ENCODE peak calls at places on chromosomes 6 and 20, in seven cellular contexts. One of them, this sample, is unnamed.

GRCh38 chr6:39610229-39610628 is 115.0 kb downstream of the KIF6 start:
- DNase-seq in choroid plexus epithelial cell: peak
- DNase-seq in ovary: no peak
- DNase-seq in GM23338: peak
- DNase-seq in AG10803: peak
- DNase-seq in spleen: no peak
- DNase-seq in CD8-positive, alpha-beta T cell: no peak
- DNase-seq in this sample: peak

GRCh38 chr6:129759851-129760595 is 50.0 kb upstream of the ARHGAP18 start:
- DNase-seq in choroid plexus epithelial cell: no peak
- DNase-seq in spleen: no peak
- DNase-seq in AG10803: peak
- DNase-seq in GM23338: no peak
- DNase-seq in CD8-positive, alpha-beta T cell: no peak
- DNase-seq in ovary: no peak
- DNase-seq in this sample: no peak

GRCh38 chr6:53858196-53858595 is 63.4 kb downstream of the LRRC1 start:
- DNase-seq in choroid plexus epithelial cell: no peak
- DNase-seq in GM23338: no peak
- DNase-seq in ovary: no peak
- DNase-seq in CD8-positive, alpha-beta T cell: no peak
- DNase-seq in spleen: no peak
- DNase-seq in AG10803: no peak
- DNase-seq in this sample: no peak

GRCh38 chr6:130933712-130934200 is 106.5 kb downstream of the SMLR1 start:
- DNase-seq in spleen: no peak
- DNase-seq in CD8-positive, alpha-beta T cell: no peak
- DNase-seq in AG10803: peak
- DNase-seq in choroid plexus epithelial cell: peak
- DNase-seq in ovary: no peak
- DNase-seq in GM23338: peak
- DNase-seq in this sample: peak

GRCh38 chr20:44137210-44137781 is 49.7 kb downstream of the JPH2 start:
- DNase-seq in CD8-positive, alpha-beta T cell: no peak
- DNase-seq in spleen: no peak
- DNase-seq in choroid plexus epithelial cell: peak
- DNase-seq in AG10803: peak
- DNase-seq in ovary: peak
- DNase-seq in GM23338: peak
- DNase-seq in this sample: no peak

GRCh38 chr6:19492631-19493030 is 344.5 kb upstream of the ID4 start:
- DNase-seq in CD8-positive, alpha-beta T cell: no peak
- DNase-seq in choroid plexus epithelial cell: peak
- DNase-seq in AG10803: no peak
- DNase-seq in GM23338: no peak
- DNase-seq in ovary: no peak
- DNase-seq in spleen: no peak
- DNase-seq in this sample: no peak

GRCh38 chr20:22723659-22724058 is 139.3 kb upstream of the FOXA2 start:
- DNase-seq in ovary: no peak
- DNase-seq in GM23338: no peak
- DNase-seq in CD8-positive, alpha-beta T cell: no peak
- DNase-seq in choroid plexus epithelial cell: peak
- DNase-seq in AG10803: peak
- DNase-seq in spleen: no peak
- DNase-seq in this sample: no peak

GRCh38 chr20:49691818-49692568 is 21.7 kb downstream of the B4GALT5 start:
- DNase-seq in GM23338: no peak
- DNase-seq in spleen: no peak
- DNase-seq in ovary: no peak
- DNase-seq in choroid plexus epithelial cell: no peak
- DNase-seq in CD8-positive, alpha-beta T cell: no peak
- DNase-seq in AG10803: no peak
- DNase-seq in this sample: no peak

GRCh38 chr6:26022166-26022510 is 59.5 kb downstream of the TRIM38 start:
- DNase-seq in CD8-positive, alpha-beta T cell: peak
- DNase-seq in spleen: no peak
- DNase-seq in choroid plexus epithelial cell: peak
- DNase-seq in GM23338: peak
- DNase-seq in ovary: peak
- DNase-seq in AG10803: peak
- DNase-seq in this sample: peak

GRCh38 chr6:163347021-163347446 is 67.5 kb upstream of the QKI start:
- DNase-seq in GM23338: no peak
- DNase-seq in AG10803: no peak
- DNase-seq in CD8-positive, alpha-beta T cell: no peak
- DNase-seq in choroid plexus epithelial cell: no peak
- DNase-seq in spleen: no peak
- DNase-seq in ovary: no peak
- DNase-seq in this sample: no peak

GRCh38 chr6:90155114-90155513 is 141.5 kb downstream of the BACH2 start:
- DNase-seq in spleen: no peak
- DNase-seq in AG10803: no peak
- DNase-seq in GM23338: no peak
- DNase-seq in CD8-positive, alpha-beta T cell: no peak
- DNase-seq in choroid plexus epithelial cell: no peak
- DNase-seq in ovary: no peak
- DNase-seq in this sample: no peak

GRCh38 chr6:39821739-39822532 is 29.8 kb downstream of the DAAM2 start:
- DNase-seq in ovary: peak
- DNase-seq in choroid plexus epithelial cell: no peak
- DNase-seq in spleen: no peak
- DNase-seq in GM23338: peak
- DNase-seq in CD8-positive, alpha-beta T cell: no peak
- DNase-seq in AG10803: peak
- DNase-seq in this sample: no peak

GRCh38 chr6:45590751-45591184 is 213.0 kb upstream of the SUPT3H start:
- DNase-seq in spleen: no peak
- DNase-seq in CD8-positive, alpha-beta T cell: no peak
- DNase-seq in GM23338: no peak
- DNase-seq in AG10803: peak
- DNase-seq in ovary: peak
- DNase-seq in choroid plexus epithelial cell: peak
- DNase-seq in this sample: peak

GRCh38 chr6:106321940-106322339 is 3.6 kb downstream of the ATG5 start:
- DNase-seq in ovary: no peak
- DNase-seq in AG10803: no peak
- DNase-seq in GM23338: no peak
- DNase-seq in spleen: no peak
- DNase-seq in choroid plexus epithelial cell: no peak
- DNase-seq in CD8-positive, alpha-beta T cell: no peak
- DNase-seq in this sample: no peak

GRCh38 chr6:106324726-106325335 is 729 bp downstream of the ATG5 start:
- DNase-seq in ovary: no peak
- DNase-seq in CD8-positive, alpha-beta T cell: no peak
- DNase-seq in AG10803: peak
- DNase-seq in choroid plexus epithelial cell: peak
- DNase-seq in GM23338: no peak
- DNase-seq in spleen: no peak
- DNase-seq in this sample: peak

DNA sequence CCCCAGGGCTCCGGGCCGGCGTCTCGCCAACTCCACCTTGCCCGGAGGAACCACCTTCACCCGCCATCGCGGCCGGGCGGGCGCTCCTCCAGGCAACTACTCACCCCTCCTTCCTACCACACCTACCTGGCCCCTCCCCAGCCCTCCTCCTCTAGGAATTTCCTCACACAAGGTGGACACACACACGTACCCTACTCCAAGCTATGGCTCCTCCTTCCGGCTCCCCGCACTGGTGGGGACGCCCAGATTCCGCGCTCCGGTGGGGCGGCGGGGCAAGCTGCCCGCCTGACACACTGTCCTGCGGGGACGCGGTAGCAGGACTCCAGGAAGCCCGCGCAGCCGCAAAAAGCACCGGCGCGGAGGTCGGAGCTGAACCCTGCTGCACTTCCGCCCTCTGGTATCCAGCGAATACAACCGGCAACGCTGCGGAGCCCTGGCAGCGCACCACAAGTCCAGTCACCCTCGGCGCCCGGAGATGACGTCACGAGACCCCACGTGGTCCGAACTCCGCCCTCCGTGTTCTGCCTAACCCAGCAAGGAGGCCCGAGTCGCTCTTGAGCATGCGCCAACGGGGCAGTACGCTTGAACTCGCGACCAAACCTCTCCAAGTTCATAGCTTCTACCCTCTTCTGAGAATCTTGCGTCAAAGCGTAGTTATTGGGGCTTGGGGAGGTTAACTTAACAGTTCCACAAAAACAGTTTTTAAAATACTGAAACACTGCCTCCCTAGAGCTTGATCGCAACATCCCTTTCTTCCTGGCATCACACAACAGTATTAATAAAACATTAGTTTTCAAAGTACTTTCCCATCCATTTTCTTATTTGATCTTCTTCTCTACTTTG is at the start of gene ATG5:
- DNase-seq in choroid plexus epithelial cell: peak
- DNase-seq in GM23338: peak
- DNase-seq in AG10803: peak
- DNase-seq in ovary: peak
- DNase-seq in CD8-positive, alpha-beta T cell: peak
- DNase-seq in spleen: peak
- DNase-seq in this sample: peak
- TF ChIP-seq CTCF in choroid plexus epithelial cell: no peak
- TF ChIP-seq CTCF in GM23338: no peak
- TF ChIP-seq CTCF in AG10803: no peak
- TF ChIP-seq CTCF in ovary: no peak
- TF ChIP-seq CTCF in CD8-positive, alpha-beta T cell: no peak
- TF ChIP-seq CTCF in spleen: no peak
- TF ChIP-seq CTCF in this sample: no peak

DNA sequence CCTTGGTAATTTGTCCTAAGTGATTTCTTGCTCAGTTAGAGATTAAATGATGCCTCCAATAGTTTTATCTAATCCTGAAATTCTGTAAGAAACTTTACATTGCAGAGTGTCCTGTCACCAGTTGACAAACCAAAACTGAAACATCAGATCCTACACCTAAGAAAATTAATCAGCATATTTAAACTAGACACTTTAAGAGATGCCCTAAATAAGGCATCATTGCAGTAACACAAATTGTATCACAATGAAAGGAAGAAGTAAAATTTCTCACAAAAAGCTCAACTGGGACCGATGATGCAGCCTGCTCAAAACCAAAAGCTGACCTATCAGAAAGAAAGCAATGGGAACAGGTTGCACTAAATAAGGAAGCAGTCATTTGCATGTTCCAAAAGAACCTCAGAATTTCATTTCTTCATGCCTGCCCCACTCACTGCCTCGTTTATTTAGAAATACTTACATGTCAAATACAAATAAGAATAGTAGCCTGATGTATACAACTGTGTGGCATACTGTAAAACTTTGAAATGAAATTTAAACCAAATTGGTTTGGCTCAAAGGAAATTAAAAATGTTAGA is 12.1 kb downstream of the HIVEP2 start:
- DNase-seq in spleen: no peak
- DNase-seq in choroid plexus epithelial cell: no peak
- DNase-seq in CD8-positive, alpha-beta T cell: no peak
- DNase-seq in GM23338: no peak
- DNase-seq in AG10803: no peak
- DNase-seq in ovary: no peak
- DNase-seq in this sample: no peak
- H3K4me3 ChIP-seq in spleen: no peak
- H3K4me3 ChIP-seq in choroid plexus epithelial cell: no peak
- H3K4me3 ChIP-seq in CD8-positive, alpha-beta T cell: no peak
- H3K4me3 ChIP-seq in GM23338: no peak
- H3K4me3 ChIP-seq in AG10803: no peak
- H3K4me3 ChIP-seq in ovary: no peak
- H3K4me3 ChIP-seq in this sample: no peak

GRCh38 chr20:58647814-58648501 is 3.1 kb upstream of the STX16 start:
- DNase-seq in choroid plexus epithelial cell: peak
- DNase-seq in ovary: no peak
- DNase-seq in CD8-positive, alpha-beta T cell: no peak
- DNase-seq in AG10803: peak
- DNase-seq in GM23338: no peak
- DNase-seq in spleen: no peak
- DNase-seq in this sample: peak

GRCh38 chr20:58649288-58650180 is 1.5 kb upstream of the STX16 start:
- DNase-seq in CD8-positive, alpha-beta T cell: peak
- DNase-seq in ovary: peak
- DNase-seq in GM23338: peak
- DNase-seq in AG10803: no peak
- DNase-seq in spleen: peak
- DNase-seq in choroid plexus epithelial cell: no peak
- DNase-seq in this sample: no peak

GRCh38 chr20:58645277-58645968 is 5.7 kb upstream of the STX16 start:
- DNase-seq in CD8-positive, alpha-beta T cell: no peak
- DNase-seq in ovary: no peak
- DNase-seq in AG10803: peak
- DNase-seq in spleen: no peak
- DNase-seq in choroid plexus epithelial cell: peak
- DNase-seq in GM23338: no peak
- DNase-seq in this sample: peak

GRCh38 chr20:58646703-58647102 is 4.4 kb upstream of the STX16 start:
- DNase-seq in AG10803: no peak
- DNase-seq in choroid plexus epithelial cell: no peak
- DNase-seq in CD8-positive, alpha-beta T cell: no peak
- DNase-seq in spleen: no peak
- DNase-seq in ovary: no peak
- DNase-seq in GM23338: no peak
- DNase-seq in this sample: no peak

DNA sequence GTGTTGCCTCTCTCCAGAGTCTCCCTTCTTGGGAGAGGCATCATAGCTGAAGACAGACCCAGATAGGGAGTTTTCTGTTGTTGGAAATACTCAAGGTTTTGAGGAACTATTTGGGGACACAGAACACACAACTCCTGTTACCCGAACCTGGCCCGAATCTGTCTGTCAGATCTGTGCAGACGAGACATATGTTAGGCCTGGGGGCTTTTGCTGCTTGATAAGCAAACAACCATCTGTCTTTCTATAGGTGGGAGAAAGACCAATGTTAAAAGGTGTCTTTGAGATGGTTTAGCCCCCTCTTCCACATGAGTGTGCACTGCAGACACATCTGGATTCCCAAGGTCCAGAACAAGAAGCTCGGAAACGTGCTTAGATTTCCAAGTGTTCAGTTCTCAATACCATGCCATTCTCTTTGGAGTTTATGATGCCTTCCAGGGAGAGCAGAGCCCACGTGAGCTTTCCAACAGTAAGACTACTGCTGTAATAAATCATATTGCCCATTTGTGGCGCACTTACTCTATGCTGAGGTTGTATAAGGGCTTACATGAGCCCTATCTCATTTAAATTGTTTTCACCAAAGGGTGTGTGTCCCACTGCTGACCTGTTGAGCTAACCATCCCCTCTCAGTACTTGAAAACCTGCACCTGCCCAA is 3.8 kb upstream of the STX16 start:
- DNase-seq in ovary: no peak
- DNase-seq in CD8-positive, alpha-beta T cell: no peak
- DNase-seq in GM23338: no peak
- DNase-seq in choroid plexus epithelial cell: no peak
- DNase-seq in spleen: no peak
- DNase-seq in AG10803: no peak
- DNase-seq in this sample: no peak
- TF ChIP-seq CTCF in ovary: no peak
- TF ChIP-seq CTCF in CD8-positive, alpha-beta T cell: no peak
- TF ChIP-seq CTCF in GM23338: peak
- TF ChIP-seq CTCF in choroid plexus epithelial cell: no peak
- TF ChIP-seq CTCF in spleen: no peak
- TF ChIP-seq CTCF in AG10803: no peak
- TF ChIP-seq CTCF in this sample: no peak

DNA sequence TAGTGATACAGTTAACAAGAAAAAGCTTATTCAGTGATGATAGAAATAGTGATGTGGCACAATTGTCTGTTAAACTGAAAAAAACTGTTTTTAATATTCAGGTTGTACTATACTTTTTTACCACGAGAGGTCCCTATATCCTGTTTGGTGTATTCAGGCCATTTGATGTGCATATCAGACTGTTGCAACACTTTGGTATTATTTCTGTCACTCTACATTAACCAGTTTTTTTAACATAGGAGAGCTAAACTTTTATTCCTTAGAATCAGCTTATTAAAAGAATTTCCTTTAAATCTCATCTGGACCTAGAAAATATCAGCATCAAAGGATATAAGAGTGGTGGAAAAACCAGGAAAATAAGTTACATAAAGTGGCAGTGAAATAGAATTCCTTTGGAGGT is 36.8 kb downstream of the TSPYL4 start:
- DNase-seq in GM23338: peak
- DNase-seq in spleen: no peak
- DNase-seq in choroid plexus epithelial cell: peak
- DNase-seq in AG10803: peak
- DNase-seq in CD8-positive, alpha-beta T cell: no peak
- DNase-seq in ovary: no peak
- DNase-seq in this sample: peak
- H3K4me3 ChIP-seq in GM23338: no peak
- H3K4me3 ChIP-seq in spleen: no peak
- H3K4me3 ChIP-seq in choroid plexus epithelial cell: no peak
- H3K4me3 ChIP-seq in AG10803: no peak
- H3K4me3 ChIP-seq in CD8-positive, alpha-beta T cell: no peak
- H3K4me3 ChIP-seq in ovary: no peak
- H3K4me3 ChIP-seq in this sample: no peak